ENCODE peak calls at places on chromosomes 16 and 17, in nine cellular contexts. X, Z, B, R, S, K, C, W and D are unnamed samples.

GRCh38 chr16:84048871-84049270 is 6.3 kb upstream of the SLC38A8 start:
- DNase-seq in S (no peak), X (no peak), R (no peak), Z (no peak), B (no peak), W (no peak), C (no peak), K (no peak), D (no peak)

GRCh38 chr16:78811247-78811646 is 711.8 kb downstream of the WWOX start:
- DNase-seq in W (no peak), S (no peak), Z (no peak), X (no peak), C (no peak), B (no peak), R (no peak), K (no peak), D (no peak)

GRCh38 chr16:29029168-29029994 is 44.5 kb downstream of the LAT start:
- DNase-seq in K (no peak), S (no peak), W (peak; percentile 70), C (no peak), Z (no peak), X (peak; percentile 97), B (no peak), R (no peak), D (peak; percentile 47)

GRCh38 chr16:23276821-23277220 is 25.3 kb upstream of the SCNN1B start:
- DNase-seq in W (no peak), Z (no peak), K (no peak), B (no peak), R (no peak), S (no peak), X (no peak), C (no peak), D (no peak)

GRCh38 chr17:79811036-79811887 is 14.4 kb upstream of the CBX8 start:
- DNase-seq in K (peak; percentile 37), Z (no peak), C (no peak), R (no peak), W (no peak), S (no peak), B (no peak), X (no peak), D (no peak)

GRCh38 chr17:33142703-33143299 is 150.3 kb downstream of the ASIC2 start:
- DNase-seq in S (no peak), B (no peak), R (peak; percentile 17), X (peak; percentile 36), K (no peak), C (no peak), W (no peak), Z (no peak), D (peak; percentile 75)

GRCh38 chr17:65101371-65101770 is 35.8 kb upstream of the RGS9 start:
- DNase-seq in B (no peak), C (no peak), S (no peak), W (no peak), Z (no peak), R (no peak), K (no peak), X (no peak), D (no peak)

GRCh38 chr16:27843800-27844199 is 219.7 kb downstream of the GSG1L start:
- DNase-seq in R (peak; percentile 33), B (no peak), Z (no peak), X (no peak), K (no peak), C (no peak), S (no peak), W (no peak), D (no peak)

GRCh38 chr16:3518292-3518982 is 17.6 kb downstream of the CLUAP1 start:
- DNase-seq in Z (no peak), B (no peak), X (no peak), W (no peak), S (no peak), K (no peak), R (no peak), C (no peak), D (no peak)

GRCh38 chr17:9470171-9470570 is 105.4 kb downstream of the STX8 start:
- DNase-seq in W (no peak), B (no peak), X (peak; percentile 44), Z (no peak), S (no peak), C (no peak), R (no peak), K (no peak), D (no peak)
- H3K27ac ChIP-seq in W (no peak overlapping the region), B (no peak overlapping the region), X (no peak overlapping the region), Z (no peak overlapping the region), S (no peak overlapping the region), C (no peak overlapping the region), R (no peak overlapping the region), K (no peak overlapping the region), D (no peak overlapping the region)

GRCh38 chr17:77462553-77463497 is 322.1 kb downstream of the SEC14L1 start:
- DNase-seq in Z (no peak), K (no peak), R (no peak), X (no peak), W (no peak), S (no peak), B (no peak), C (no peak), D (no peak)

GRCh38 chr17:77462101-77462500 is 321.3 kb downstream of the SEC14L1 start:
- DNase-seq in K (no peak), B (no peak), X (no peak), R (peak; percentile 33), W (no peak), S (no peak), Z (no peak), C (no peak), D (no peak)

GRCh38 chr17:77460514-77461046 is 319.8 kb downstream of the SEC14L1 start:
- DNase-seq in W (no peak), B (no peak), S (no peak), X (no peak), R (no peak), K (no peak), C (no peak), Z (no peak), D (peak; percentile 73)

GRCh38 chr17:77459018-77459755 is 318.4 kb downstream of the SEC14L1 start:
- DNase-seq in S (no peak), X (no peak), B (no peak), K (no peak), C (no peak), R (no peak), W (no peak), Z (no peak), D (no peak)

GRCh38 chr17:77461277-77462057 is 320.7 kb downstream of the SEC14L1 start:
- DNase-seq in K (no peak), S (no peak), X (no peak), C (no peak), Z (no peak), W (no peak), R (no peak), B (no peak), D (no peak)
- H3K27ac ChIP-seq in K (no peak overlapping the region), S (no peak overlapping the region), X (no peak overlapping the region), C (no peak overlapping the region), Z (peak overlapping the region; percentile 70), W (peak overlapping the region; percentile 48), R (no peak overlapping the region), B (peak overlapping the region; percentile 89), D (no peak overlapping the region)

DNA sequence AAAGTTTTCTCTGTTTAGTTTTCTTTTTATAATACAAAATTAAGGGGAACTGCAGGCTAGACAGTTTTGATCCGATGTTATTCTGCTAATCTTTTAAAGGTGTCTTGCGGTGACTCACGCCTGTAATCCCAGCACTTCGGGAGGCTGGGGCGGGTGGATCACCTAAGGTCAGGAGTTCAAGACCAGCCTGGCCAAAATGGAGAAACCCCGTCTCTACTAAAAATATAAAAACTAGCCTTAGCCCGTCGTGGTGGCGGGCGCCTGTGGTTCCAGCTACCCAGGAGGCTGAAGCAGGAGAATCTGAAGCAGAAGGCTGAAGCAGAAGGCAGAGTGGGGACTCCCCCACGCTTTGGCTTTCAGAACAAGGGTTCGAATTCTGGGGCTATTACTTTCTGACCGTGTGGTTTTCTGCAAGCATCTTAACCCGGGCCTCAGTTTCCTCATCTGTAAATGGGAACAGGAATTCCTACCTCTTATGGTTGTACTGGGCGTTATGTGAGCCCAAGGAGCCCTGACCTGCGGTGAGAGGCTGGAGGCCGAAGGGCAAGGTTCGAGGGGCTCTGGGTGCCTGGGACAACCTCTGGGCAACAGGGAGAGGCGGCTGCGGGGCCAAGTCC is 1.2 kb upstream of the KATNB1 start:
- DNase-seq in Z (no peak), W (no peak), C (no peak), X (no peak), R (no peak), K (peak; percentile 34), B (no peak), S (no peak), D (no peak)
- H3K27ac ChIP-seq in Z (peak overlapping the region; percentile 93), W (peak overlapping the region; percentile 72), C (peak overlapping the region; percentile 83), X (peak overlapping the region; percentile 94), R (peak overlapping the region; percentile 56), K (peak overlapping the region; percentile 74), B (peak overlapping the region; percentile 93), S (peak overlapping the region; percentile 85), D (peak overlapping the region; percentile 76)

GRCh38 chr17:76155988-76156661 is 15.1 kb upstream of the FOXJ1 start:
- DNase-seq in R (no peak), X (no peak), Z (no peak), K (no peak), W (no peak), B (no peak), S (no peak), C (no peak), D (peak; percentile 80)
- H3K27ac ChIP-seq in R (no peak overlapping the region), X (no peak overlapping the region), Z (no peak overlapping the region), K (no peak overlapping the region), W (no peak overlapping the region), B (no peak overlapping the region), S (no peak overlapping the region), C (no peak overlapping the region), D (no peak overlapping the region)

DNA sequence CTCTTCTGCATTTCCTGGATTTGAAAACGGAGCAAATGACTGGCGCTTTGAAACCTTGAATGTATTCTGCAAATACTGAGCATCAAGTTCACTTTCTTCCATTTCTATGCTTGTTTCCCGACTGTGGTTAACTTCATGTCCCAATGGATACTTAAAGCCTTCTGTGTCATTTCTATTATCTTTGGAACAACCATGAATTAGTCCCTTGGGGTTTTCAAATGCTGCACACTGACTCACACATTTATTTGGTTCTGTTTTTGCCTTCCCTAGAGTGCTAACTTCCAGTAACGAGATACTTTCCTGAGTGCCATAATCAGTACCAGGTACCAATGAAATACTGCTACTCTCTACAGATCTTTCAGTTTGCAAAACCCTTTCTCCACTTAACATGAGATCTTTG is 32.3 kb downstream of the BRCA1 start:
- DNase-seq in R (no peak), W (no peak), X (peak; percentile 55), K (no peak), B (no peak), Z (no peak), S (no peak), C (no peak), D (no peak)
- H3K27ac ChIP-seq in R (peak overlapping the region; percentile 75), W (no peak overlapping the region), X (no peak overlapping the region), K (no peak overlapping the region), B (no peak overlapping the region), Z (no peak overlapping the region), S (no peak overlapping the region), C (no peak overlapping the region), D (no peak overlapping the region)

DNA sequence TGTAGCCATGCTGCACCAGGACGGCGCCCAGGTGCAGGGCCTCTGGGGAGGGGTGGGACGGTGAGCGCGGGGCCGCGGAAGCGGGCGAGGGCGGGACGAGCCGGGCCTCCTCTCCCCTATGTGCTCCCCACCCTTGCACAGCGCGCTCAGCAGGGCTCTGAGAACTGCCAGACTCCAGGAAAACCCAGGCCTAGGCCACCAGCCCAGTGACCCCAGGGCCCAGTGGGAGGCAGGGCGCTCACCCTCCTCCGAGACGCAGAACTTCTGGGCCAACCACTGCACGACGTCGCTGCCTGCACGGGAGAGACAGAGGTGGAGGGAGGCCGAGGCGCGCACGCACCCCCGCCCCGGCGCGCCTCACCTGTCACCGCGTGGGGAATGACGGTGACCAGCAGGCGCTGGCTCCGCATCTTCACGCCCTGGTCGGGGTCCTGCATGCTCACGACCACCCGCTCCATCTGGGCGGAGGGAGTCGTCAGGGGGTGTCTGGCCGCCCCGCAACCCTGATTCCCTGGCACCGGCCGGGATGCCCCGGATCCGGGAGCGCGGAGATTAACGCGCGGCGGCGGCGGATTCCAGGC is 613 bp downstream of the RGS11 start:
- DNase-seq in Z (no peak), S (no peak), C (peak; percentile 13), K (no peak), W (no peak), R (no peak), B (no peak), X (no peak), D (no peak)
- H3K27ac ChIP-seq in Z (no peak overlapping the region), S (peak overlapping the region; percentile 53), C (no peak overlapping the region), K (no peak overlapping the region), W (no peak overlapping the region), R (no peak overlapping the region), B (peak overlapping the region; percentile 32), X (no peak overlapping the region), D (no peak overlapping the region)